ENCODE peak calls at places on chromosomes 16 and 17, in four cellular contexts. Q, N, U and J are unnamed samples.

GRCh38 chr17:81516439-81516838 is 3.8 kb upstream of the ACTG1 start:
- DNase-seq in Q (no peak), U (no peak), N (no peak), J (no peak)

GRCh38 chr17:28928061-28928460 is 23.3 kb downstream of the PHF12 start:
- DNase-seq in N (no peak), Q (no peak), U (no peak), J (no peak)

GRCh38 chr16:82720414-82720813 is 93.6 kb downstream of the CDH13 start:
- DNase-seq in Q (no peak), N (no peak), U (no peak), J (no peak)

GRCh38 chr16:500699-501098 is 26.8 kb upstream of the CAPN15 start:
- DNase-seq in Q (no peak), N (no peak), U (no peak), J (no peak)

GRCh38 chr17:36728030-36728991 is 126.9 kb downstream of the MRM1 start:
- DNase-seq in U (no peak), Q (no peak), N (peak), J (no peak)

GRCh38 chr17:41717408-41718286 is 5.5 kb downstream of the GAST start:
- DNase-seq in N (no peak), Q (no peak), U (no peak), J (no peak)

GRCh38 chr16:5971106-5971505 is 873.5 kb upstream of the EEF2KMT start:
- DNase-seq in Q (no peak), U (no peak), N (no peak), J (no peak)

GRCh38 chr17:64355536-64356303 is 34.9 kb downstream of the PECAM1 start:
- DNase-seq in N (no peak), U (no peak), Q (no peak), J (no peak)

GRCh38 chr17:56121661-56122060 is 31.6 kb upstream of the ANKFN1 start:
- DNase-seq in N (no peak), U (no peak), Q (no peak), J (no peak)

GRCh38 chr17:57935833-57936807 is 19.1 kb downstream of the CUEDC1 start:
- DNase-seq in Q (no peak), N (no peak), U (peak), J (no peak)

GRCh38 chr16:50173318-50173717 is 20.2 kb downstream of the TENT4B start:
- DNase-seq in Q (no peak), N (no peak), U (no peak), J (no peak)

GRCh38 chr17:39981207-39982068 is 831 bp downstream of the PSMD3 start:
- DNase-seq in Q (no peak), N (no peak), U (no peak), J (no peak)

GRCh38 chr17:80068301-80069160 is 32.1 kb downstream of the CCDC40 start:
- DNase-seq in U (peak), N (peak), Q (no peak), J (peak)
- TF ChIP-seq FOXK2 in U (no peak), N (no peak), Q (no peak), J (no peak)

GRCh38 chr16:2749936-2750335 is 2.5 kb upstream of the SRRM2 start:
- DNase-seq in N (no peak), Q (no peak), U (no peak), J (no peak)

GRCh38 chr16:2753523-2754020 is 1.1 kb downstream of the SRRM2 start:
- DNase-seq in U (no peak), N (no peak), Q (no peak), J (no peak)

GRCh38 chr16:2752035-2752849 is at the start of gene SRRM2:
- DNase-seq in U (peak), N (peak), Q (peak), J (peak)

GRCh38 chr16:2752850-2753522 is 548 bp downstream of the SRRM2 start:
- DNase-seq in U (peak), N (peak), Q (no peak), J (peak)

DNA sequence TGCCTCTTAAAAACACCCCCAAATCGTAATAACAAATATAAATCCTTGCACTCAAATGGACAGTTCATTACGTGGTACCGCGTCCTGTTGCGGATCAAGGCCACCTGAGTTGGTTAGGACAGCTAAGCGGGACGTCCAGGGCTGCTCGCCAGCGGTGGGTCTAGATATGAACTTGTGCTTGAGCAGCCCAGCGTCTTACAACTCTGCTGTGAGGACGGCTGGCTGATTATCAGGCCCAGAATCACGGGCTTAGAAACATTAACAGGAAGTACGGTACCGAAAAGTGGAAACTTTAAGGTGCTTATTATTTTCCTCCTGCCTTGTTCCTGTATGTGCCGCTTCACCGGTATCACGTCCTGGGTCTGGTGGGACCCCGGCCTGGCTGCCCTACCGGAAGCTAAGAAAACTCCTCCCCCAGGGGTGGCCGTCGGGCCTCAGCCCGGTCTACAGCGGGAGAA is 832 bp upstream of the SRRM2 start:
- DNase-seq in Q (no peak), U (peak), N (no peak), J (peak)
- TF ChIP-seq TARDBP in Q (no peak), U (no peak), N (no peak), J (no peak)

GRCh38 chr17:13888043-13888442 is 181.3 kb upstream of the COX10 start:
- DNase-seq in N (no peak), Q (no peak), U (no peak), J (peak)

GRCh38 chr17:13884347-13884746 is 185.0 kb upstream of the COX10 start:
- DNase-seq in N (no peak), U (no peak), Q (no peak), J (no peak)

GRCh38 chr17:13883659-13884058 is 185.6 kb upstream of the COX10 start:
- DNase-seq in N (no peak), Q (no peak), U (no peak), J (no peak)

GRCh38 chr17:13885550-13885949 is 183.8 kb upstream of the COX10 start:
- DNase-seq in N (no peak), Q (no peak), U (no peak), J (no peak)

DNA sequence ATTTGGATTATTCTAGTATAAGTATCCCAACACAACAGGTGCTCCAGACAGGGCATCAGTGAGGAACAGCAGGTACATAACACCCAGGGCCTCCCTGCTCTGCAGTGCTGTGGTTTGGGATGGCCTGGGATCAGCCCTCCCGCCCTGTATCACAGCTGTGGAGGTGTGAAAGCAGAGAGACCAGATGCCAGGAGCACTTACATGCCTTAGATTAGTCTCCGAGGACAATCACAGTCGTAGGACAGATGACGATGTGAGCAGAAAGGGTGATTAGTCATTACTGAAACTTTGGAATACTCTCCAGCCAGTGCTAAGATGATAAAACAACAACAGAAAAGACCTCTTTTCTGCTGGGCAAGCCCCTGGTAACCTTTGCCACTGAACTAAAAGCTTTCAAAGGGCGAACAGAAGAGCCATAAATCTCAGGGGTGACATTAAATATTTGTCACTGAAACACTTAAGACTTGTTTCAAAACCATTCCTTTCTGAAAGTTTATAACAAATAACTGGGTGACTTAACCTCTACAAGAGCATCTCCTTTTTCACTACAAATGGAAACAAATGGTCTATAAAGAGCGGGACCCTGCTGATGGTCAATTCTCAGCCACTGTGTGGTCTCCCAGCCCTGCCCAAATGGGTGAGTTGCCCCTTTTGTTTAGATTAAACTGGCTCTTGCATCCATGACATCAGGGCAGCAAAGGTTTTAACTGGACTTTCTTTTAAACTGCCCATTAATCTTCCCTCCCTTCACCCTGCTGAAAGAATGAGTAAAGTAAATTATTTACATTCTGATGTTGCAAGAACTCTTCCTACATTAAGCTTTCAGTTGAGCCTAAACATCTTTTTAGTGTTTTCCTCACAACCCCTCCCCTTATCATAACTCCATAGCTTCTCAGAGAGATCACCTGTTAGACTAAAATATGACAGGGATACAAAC is 183.1 kb upstream of the COX10 start:
- DNase-seq in N (no peak), U (no peak), Q (no peak), J (no peak)
- TF ChIP-seq SP1 in N (no peak), U (no peak), Q (no peak), J (no peak)

GRCh38 chr16:67811899-67812298 is 5.2 kb downstream of the TSNAXIP1 start:
- DNase-seq in Q (no peak), U (no peak), N (no peak), J (no peak)

GRCh38 chr16:67814567-67814966 is 7.9 kb downstream of the TSNAXIP1 start:
- DNase-seq in Q (no peak), U (no peak), N (no peak), J (no peak)
- TF ChIP-seq FOXK2 in Q (no peak), U (no peak), N (no peak), J (no peak)